ENCODE peak calls at places on chromosomes 1 and 21, in four cellular contexts. U, O, N and B are unnamed samples. For H3K27me3, the result is how much of the 10 kb centered on the place peaks cover.

GRCh38 chr1:101507547-101507971 is 270.7 kb downstream of the S1PR1 start:
- DNase-seq in U (no peak), O (no peak), N (no peak), B (no peak)

GRCh38 chr1:67645495-67646144 is 39.4 kb upstream of the GADD45A start:
- DNase-seq in U (no peak), O (peak), N (peak), B (no peak)

GRCh38 chr1:15152318-15153183 is 996 bp upstream of the TMEM51 start:
- DNase-seq in U (peak), O (peak), N (peak), B (peak)

GRCh38 chr1:7352364-7352763 is 418.7 kb upstream of the VAMP3 start:
- DNase-seq in U (no peak), O (peak), N (no peak), B (no peak)

GRCh38 chr1:216071227-216071626 is 352.0 kb downstream of the USH2A start:
- DNase-seq in U (no peak), O (no peak), N (no peak), B (no peak)

GRCh38 chr1:29120955-29121485 is 2.7 kb downstream of the TMEM200B start:
- DNase-seq in U (peak), O (peak), N (peak), B (peak)

GRCh38 chr1:28096210-28097099 is 8.0 kb upstream of the EYA3 start:
- DNase-seq in U (no peak), O (no peak), N (no peak), B (no peak)

GRCh38 chr1:232459826-232460225 is 170.1 kb downstream of the SIPA1L2 start:
- DNase-seq in U (no peak), O (no peak), N (no peak), B (peak)

GRCh38 chr1:67307251-67308060 is at the start of gene IL12RB2:
- DNase-seq in U (peak), O (no peak), N (peak), B (peak)

GRCh38 chr21:34020005-34020847 is 53.2 kb upstream of the MRPS6 start:
- DNase-seq in U (no peak), O (no peak), N (no peak), B (no peak)

GRCh38 chr1:181504294-181505115 is 21.2 kb downstream of the CACNA1E start:
- DNase-seq in U (peak), O (no peak), N (no peak), B (peak)

GRCh38 chr21:17045214-17045835 is 467.5 kb upstream of the CXADR start:
- DNase-seq in U (no peak), O (no peak), N (no peak), B (peak)

GRCh38 chr1:206933333-206933945 is 11.7 kb upstream of the FCMR start:
- DNase-seq in U (peak), O (peak), N (no peak), B (peak)

GRCh38 chr1:25744140-25744581 is 55.8 kb upstream of the SELENON start:
- DNase-seq in U (peak), O (peak), N (peak), B (peak)

GRCh38 chr1:103063911-103064310 is 44.4 kb downstream of the COL11A1 start:
- DNase-seq in U (no peak), O (no peak), N (no peak), B (no peak)

GRCh38 chr1:88422037-88422436 is 262.0 kb upstream of the PKN2 start:
- DNase-seq in U (no peak), O (no peak), N (no peak), B (no peak)

GRCh38 chr1:180643693-180644092 is 11.9 kb downstream of the XPR1 start:
- DNase-seq in U (no peak), O (no peak), N (no peak), B (no peak)

GRCh38 chr1:1164361-1164700 is 9.3 kb upstream of the TTLL10 start:
- DNase-seq in U (no peak), O (no peak), N (no peak), B (no peak)

GRCh38 chr1:1166642-1167415 is 6.9 kb upstream of the TTLL10 start:
- DNase-seq in U (no peak), O (no peak), N (no peak), B (no peak)

GRCh38 chr1:1164701-1165451 is 8.8 kb upstream of the TTLL10 start:
- DNase-seq in U (peak), O (no peak), N (no peak), B (peak)

GRCh38 chr1:1165900-1166421 is 7.7 kb upstream of the TTLL10 start:
- DNase-seq in U (no peak), O (no peak), N (no peak), B (no peak)

DNA sequence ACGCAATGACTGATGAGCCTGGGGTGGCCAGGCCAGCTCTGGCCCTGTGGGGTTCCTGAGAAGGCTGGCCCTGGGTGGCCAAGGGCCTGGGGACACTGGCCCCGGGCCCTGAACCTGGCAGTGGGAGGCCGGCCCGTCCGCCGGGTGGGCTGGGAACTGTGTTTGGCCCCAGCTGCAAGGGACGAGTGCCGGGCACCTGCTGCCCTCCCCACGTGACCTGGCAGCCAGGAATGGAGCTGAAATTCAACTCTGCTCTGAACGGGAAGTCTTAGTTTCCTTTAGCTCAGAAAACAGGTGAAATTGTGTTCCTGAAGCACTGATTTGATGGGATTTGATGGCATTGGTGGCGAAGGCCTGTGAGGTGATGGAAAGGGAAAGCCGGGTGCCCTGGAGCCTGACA is 8.2 kb upstream of the TTLL10 start:
- DNase-seq in U (no peak), O (no peak), N (no peak), B (no peak)
- H3K27me3 ChIP-seq in U (under half), O (under half), N (half or more), B (under half)

GRCh38 chr1:53476579-53476978 is 17.4 kb downstream of the DMRTB1 start:
- DNase-seq in U (no peak), O (no peak), N (no peak), B (peak)
- H3K27me3 ChIP-seq in U (under half), O (under half), N (half or more), B (under half)

GRCh38 chr21:36708512-36709029 is 9.7 kb downstream of the SIM2 start:
- DNase-seq in U (no peak), O (no peak), N (no peak), B (no peak)
- H3K27me3 ChIP-seq in U (half or more), O (under half), N (half or more), B (half or more)

DNA sequence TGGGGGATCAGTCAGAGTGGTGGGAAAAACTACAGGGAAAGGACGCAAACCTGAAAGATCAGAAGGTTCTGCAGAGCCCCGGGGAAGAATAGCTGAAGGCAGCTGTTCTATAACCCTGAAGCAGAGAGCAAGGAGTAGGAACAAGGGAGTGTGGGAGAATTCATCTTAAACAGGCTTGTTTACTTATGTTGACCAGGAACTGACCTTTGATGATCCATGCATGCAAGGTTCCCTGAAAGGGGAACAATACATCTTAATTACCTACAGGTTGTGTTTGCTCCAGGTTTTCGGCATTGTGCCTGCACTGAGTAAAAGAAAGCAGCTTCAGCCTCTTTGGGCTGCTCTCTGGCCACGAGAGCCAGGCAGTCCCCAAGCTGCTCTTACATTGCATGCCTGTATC is 18.7 kb upstream of the FAM43B start:
- DNase-seq in U (no peak), O (no peak), N (no peak), B (no peak)
- H3K27me3 ChIP-seq in U (half or more), O (under half), N (under half), B (under half)